ENCODE peak calls at places on chromosomes 7 and 10, in four cellular contexts. One of them, this sample, is unnamed.

GRCh38 chr7:127833641-127834040 is 181.6 kb downstream of the SND1 start:
- DNase-seq in K562: no peak
- DNase-seq in HL-60: no peak
- DNase-seq in GM12878: no peak
- DNase-seq in this sample: no peak

GRCh38 chr7:115135769-115136410 is 214.0 kb downstream of the MDFIC start:
- DNase-seq in GM12878: no peak
- DNase-seq in K562: no peak
- DNase-seq in HL-60: no peak
- DNase-seq in this sample: no peak

GRCh38 chr7:99563650-99564049 is 5.2 kb downstream of the ZNF655 start:
- DNase-seq in K562: no peak
- DNase-seq in HL-60: no peak
- DNase-seq in GM12878: no peak
- DNase-seq in this sample: no peak

GRCh38 chr7:129370812-129371211 is 63.4 kb upstream of the STRIP2 start:
- DNase-seq in HL-60: no peak
- DNase-seq in K562: peak
- DNase-seq in GM12878: no peak
- DNase-seq in this sample: no peak

GRCh38 chr10:89250814-89251416 is 660 bp downstream of the LIPA start:
- DNase-seq in HL-60: no peak
- DNase-seq in K562: no peak
- DNase-seq in GM12878: no peak
- DNase-seq in this sample: no peak

GRCh38 chr7:123191132-123191531 is 8.6 kb downstream of the SLC13A1 start:
- DNase-seq in HL-60: no peak
- DNase-seq in GM12878: no peak
- DNase-seq in K562: no peak
- DNase-seq in this sample: no peak

GRCh38 chr10:11444148-11444516 is 167.3 kb downstream of the USP6NL start:
- DNase-seq in GM12878: no peak
- DNase-seq in K562: no peak
- DNase-seq in HL-60: no peak
- DNase-seq in this sample: no peak

GRCh38 chr7:129959480-129960332 is 6.9 kb upstream of the UBE2H start:
- DNase-seq in K562: no peak
- DNase-seq in HL-60: no peak
- DNase-seq in GM12878: no peak
- DNase-seq in this sample: no peak

GRCh38 chr10:117374506-117375359 is 507 bp downstream of the PDZD8 start:
- DNase-seq in GM12878: no peak
- DNase-seq in HL-60: peak
- DNase-seq in K562: peak
- DNase-seq in this sample: peak

GRCh38 chr10:127966875-127967274 is 60.0 kb downstream of the PTPRE start:
- DNase-seq in K562: no peak
- DNase-seq in HL-60: no peak
- DNase-seq in GM12878: no peak
- DNase-seq in this sample: no peak

GRCh38 chr10:78310481-78311080 is 276.9 kb downstream of the RPS24 start:
- DNase-seq in HL-60: no peak
- DNase-seq in K562: no peak
- DNase-seq in GM12878: no peak
- DNase-seq in this sample: no peak

GRCh38 chr7:30969604-30969970 is 5.8 kb downstream of the GHRHR start:
- DNase-seq in K562: no peak
- DNase-seq in HL-60: no peak
- DNase-seq in GM12878: no peak
- DNase-seq in this sample: no peak

DNA sequence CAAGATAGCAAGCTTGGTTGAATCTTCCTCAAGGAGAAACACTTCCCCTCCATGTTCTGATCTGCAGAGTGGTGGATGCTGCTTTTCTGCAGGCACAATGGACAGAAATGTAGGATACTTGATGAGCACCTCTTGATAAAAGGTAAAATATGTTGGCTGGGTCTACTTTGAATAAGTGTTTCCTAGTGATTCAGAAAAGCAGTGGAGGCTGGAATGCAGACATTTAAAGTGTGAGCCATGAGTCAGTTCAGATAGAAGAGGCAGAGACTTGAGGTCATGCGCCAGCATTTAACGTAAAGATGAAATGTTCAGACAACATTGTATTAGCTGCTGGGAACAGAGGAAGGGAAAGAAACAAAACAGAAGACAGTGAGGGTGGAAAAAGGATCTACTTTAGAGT is 403.1 kb downstream of the ADRA2A start:
- DNase-seq in HL-60: no peak
- DNase-seq in GM12878: no peak
- DNase-seq in K562: no peak
- DNase-seq in this sample: no peak
- TF ChIP-seq SPI1 in HL-60: no peak
- TF ChIP-seq SPI1 in GM12878: no peak
- TF ChIP-seq SPI1 in K562: no peak
- TF ChIP-seq SPI1 in this sample: no peak

GRCh38 chr10:119360181-119360921 is 153.0 kb downstream of the GRK5 start:
- DNase-seq in HL-60: peak
- DNase-seq in K562: peak
- DNase-seq in GM12878: no peak
- DNase-seq in this sample: no peak
- TF ChIP-seq POLR2AphosphoS5 in HL-60: no peak
- TF ChIP-seq POLR2AphosphoS5 in K562: no peak
- TF ChIP-seq POLR2AphosphoS5 in GM12878: no peak
- TF ChIP-seq POLR2AphosphoS5 in this sample: no peak

DNA sequence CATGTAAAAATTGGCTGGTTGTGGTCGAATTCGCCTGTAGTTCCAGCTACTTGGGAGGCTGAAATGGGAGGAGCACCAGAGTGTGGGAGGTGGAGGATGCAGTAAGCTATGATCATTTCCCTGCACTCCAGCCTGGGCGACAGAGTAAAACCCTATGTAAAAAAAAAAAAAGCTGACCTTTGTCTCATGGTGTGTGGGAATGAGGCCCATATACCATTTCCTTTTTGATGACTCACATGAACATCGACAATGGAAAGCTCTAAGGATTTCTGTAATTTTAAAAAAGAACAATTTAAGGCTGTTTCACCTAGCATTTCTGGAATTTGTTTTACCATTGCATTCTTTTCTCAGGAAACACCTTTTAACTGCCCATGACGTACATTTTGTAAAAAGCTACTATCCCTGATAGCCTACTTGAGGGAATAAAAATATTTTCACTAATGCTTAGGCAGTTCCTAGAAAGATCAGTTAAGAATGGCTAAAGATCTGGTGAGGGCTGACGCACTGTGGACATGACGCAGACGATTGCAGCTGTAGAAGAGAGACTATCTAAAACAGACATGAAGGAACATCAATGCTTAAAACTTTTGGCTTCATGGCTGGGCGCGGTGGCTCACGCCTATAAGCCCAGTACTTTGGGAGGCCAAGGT is 400.6 kb upstream of the IGFBP3 start:
- DNase-seq in GM12878: no peak
- DNase-seq in K562: no peak
- DNase-seq in HL-60: no peak
- DNase-seq in this sample: no peak
- TF ChIP-seq SPI1 in GM12878: no peak
- TF ChIP-seq SPI1 in K562: no peak
- TF ChIP-seq SPI1 in HL-60: no peak
- TF ChIP-seq SPI1 in this sample: no peak

GRCh38 chr7:92633211-92633906 is 43.2 kb upstream of the FAM133B start:
- DNase-seq in HL-60: peak
- DNase-seq in GM12878: no peak
- DNase-seq in K562: peak
- DNase-seq in this sample: no peak
- TF ChIP-seq POLR2AphosphoS5 in HL-60: no peak
- TF ChIP-seq POLR2AphosphoS5 in GM12878: no peak
- TF ChIP-seq POLR2AphosphoS5 in K562: no peak
- TF ChIP-seq POLR2AphosphoS5 in this sample: no peak

GRCh38 chr7:151252961-151253691 is 4.6 kb upstream of the SMARCD3 start:
- DNase-seq in HL-60: no peak
- DNase-seq in GM12878: no peak
- DNase-seq in K562: no peak
- DNase-seq in this sample: no peak
- TF ChIP-seq SPI1 in HL-60: no peak
- TF ChIP-seq SPI1 in GM12878: no peak
- TF ChIP-seq SPI1 in K562: no peak
- TF ChIP-seq SPI1 in this sample: no peak

GRCh38 chr7:157347217-157347904 is 10.6 kb downstream of the DNAJB6 start:
- DNase-seq in K562: no peak
- DNase-seq in HL-60: no peak
- DNase-seq in GM12878: no peak
- DNase-seq in this sample: no peak
- TF ChIP-seq POLR2AphosphoS5 in K562: no peak
- TF ChIP-seq POLR2AphosphoS5 in HL-60: no peak
- TF ChIP-seq POLR2AphosphoS5 in GM12878: no peak
- TF ChIP-seq POLR2AphosphoS5 in this sample: no peak

GRCh38 chr7:103731169-103731568 is 258.3 kb downstream of the RELN start:
- DNase-seq in K562: no peak
- DNase-seq in HL-60: no peak
- DNase-seq in GM12878: no peak
- DNase-seq in this sample: no peak

GRCh38 chr7:103735377-103735776 is 254.1 kb downstream of the RELN start:
- DNase-seq in K562: no peak
- DNase-seq in GM12878: no peak
- DNase-seq in HL-60: no peak
- DNase-seq in this sample: no peak
- TF ChIP-seq SPI1 in K562: no peak
- TF ChIP-seq SPI1 in GM12878: no peak
- TF ChIP-seq SPI1 in HL-60: no peak
- TF ChIP-seq SPI1 in this sample: no peak

GRCh38 chr10:124281666-124282065 is 137.1 kb downstream of the OAT start:
- DNase-seq in HL-60: no peak
- DNase-seq in GM12878: no peak
- DNase-seq in K562: no peak
- DNase-seq in this sample: no peak

GRCh38 chr10:124279298-124279697 is 139.4 kb downstream of the OAT start:
- DNase-seq in HL-60: no peak
- DNase-seq in K562: no peak
- DNase-seq in GM12878: no peak
- DNase-seq in this sample: no peak

GRCh38 chr10:124282326-124282725 is 136.4 kb downstream of the OAT start:
- DNase-seq in K562: no peak
- DNase-seq in HL-60: no peak
- DNase-seq in GM12878: no peak
- DNase-seq in this sample: no peak

GRCh38 chr10:124279882-124280281 is 138.8 kb downstream of the OAT start:
- DNase-seq in GM12878: no peak
- DNase-seq in HL-60: no peak
- DNase-seq in K562: no peak
- DNase-seq in this sample: no peak

GRCh38 chr10:124280916-124281315 is 137.8 kb downstream of the OAT start:
- DNase-seq in GM12878: no peak
- DNase-seq in HL-60: no peak
- DNase-seq in K562: no peak
- DNase-seq in this sample: no peak
- TF ChIP-seq POLR2AphosphoS5 in GM12878: no peak
- TF ChIP-seq POLR2AphosphoS5 in HL-60: no peak
- TF ChIP-seq POLR2AphosphoS5 in K562: no peak
- TF ChIP-seq POLR2AphosphoS5 in this sample: no peak

GRCh38 chr7:151697515-151697895 is 177.8 kb upstream of the RHEB start:
- DNase-seq in K562: no peak
- DNase-seq in HL-60: no peak
- DNase-seq in GM12878: no peak
- DNase-seq in this sample: no peak
- TF ChIP-seq SPI1 in K562: no peak
- TF ChIP-seq SPI1 in HL-60: no peak
- TF ChIP-seq SPI1 in GM12878: no peak
- TF ChIP-seq SPI1 in this sample: no peak